ENCODE peak calls at places on chromosomes 12 and 14, in seven cellular contexts. F, X, K, U, I, O and L are unnamed samples.

GRCh38 chr14:35911097-35911496 is 85.0 kb downstream of the BRMS1L start:
- DNase-seq in X (no peak), F (no peak), I (no peak), O (no peak), U (no peak), K (no peak), L (no peak)

GRCh38 chr14:102341566-102341965 is 21.1 kb downstream of the CINP start:
- DNase-seq in I (no peak), K (no peak), F (no peak), O (no peak), U (no peak), X (no peak), L (no peak)

GRCh38 chr12:97404549-97404948 is 58.1 kb upstream of the RMST start:
- DNase-seq in X (peak), F (no peak), I (no peak), O (peak), K (peak), U (no peak), L (no peak)

GRCh38 chr12:2609020-2609419 is 185.8 kb upstream of the FKBP4 start:
- DNase-seq in X (no peak), K (no peak), I (no peak), O (no peak), U (no peak), F (no peak), L (no peak)

GRCh38 chr14:96889091-96889490 is 91.9 kb downstream of the VRK1 start:
- DNase-seq in F (no peak), U (no peak), O (no peak), X (no peak), K (no peak), I (no peak), L (no peak)

GRCh38 chr12:55996715-55997534 is at the start of gene SUOX:
- DNase-seq in K (peak), X (peak), F (peak), I (no peak), O (peak), U (peak), L (peak)

GRCh38 chr12:5043589-5044419 is at the start of gene KCNA5:
- DNase-seq in F (no peak), I (no peak), K (no peak), O (no peak), U (peak), X (peak), L (no peak)

GRCh38 chr14:54695196-54695595 is 128.3 kb downstream of the SAMD4A start:
- DNase-seq in U (no peak), O (no peak), I (no peak), K (no peak), X (no peak), F (no peak), L (no peak)

GRCh38 chr14:92717571-92718042 is 30.8 kb downstream of the LGMN start:
- DNase-seq in K (no peak), X (no peak), F (no peak), I (no peak), O (no peak), U (peak), L (no peak)

GRCh38 chr12:29970501-29970900 is 186.8 kb upstream of the TMTC1 start:
- DNase-seq in O (no peak), U (no peak), X (no peak), F (no peak), K (no peak), I (no peak), L (no peak)

GRCh38 chr12:113070117-113070906 is 13.8 kb downstream of the DTX1 start:
- DNase-seq in U (peak), O (no peak), K (no peak), X (no peak), F (no peak), I (no peak), L (no peak)

GRCh38 chr12:28611115-28611435 is 420.8 kb downstream of the CCDC91 start:
- DNase-seq in O (no peak), F (no peak), K (peak), X (no peak), U (no peak), I (no peak), L (no peak)

GRCh38 chr12:54039417-54040147 is 6.7 kb downstream of the HOXC5 start:
- DNase-seq in K (no peak), F (no peak), O (no peak), I (no peak), X (no peak), U (no peak), L (no peak)

GRCh38 chr14:20262642-20263128 is 23.6 kb downstream of the OR11H4 start:
- DNase-seq in U (no peak), X (no peak), I (no peak), K (peak), F (no peak), O (no peak), L (no peak)

GRCh38 chr14:62654641-62655040 is 390.6 kb downstream of the KCNH5 start:
- DNase-seq in O (no peak), K (no peak), X (no peak), U (no peak), F (no peak), I (no peak), L (no peak)

GRCh38 chr12:56999456-56999855 is 6.9 kb downstream of the ZBTB39 start:
- DNase-seq in F (no peak), K (no peak), X (no peak), I (no peak), U (no peak), O (no peak), L (no peak)